ENCODE peak calls at places on chromosomes 12 and 14, in eight cellular contexts. F is mesothelial cell of epicardium; X is heart left ventricle; B is CD4-positive, CD25-positive, alpha-beta regulatory T cell; G is GM04503; Z is T1000; P is heart right ventricle; M is cardiac muscle cell. S is an unnamed sample.

GRCh38 chr12:6538420-6539275 is 4.3 kb downstream of the GAPDH start:
- DNase-seq in X (no peak), G (no peak), B (peak), F (no peak), P (no peak), Z (no peak), M (peak), S (peak)

GRCh38 chr12:69024413-69024812 is 91.4 kb upstream of the CPM start:
- DNase-seq in G (no peak), B (no peak), Z (peak), F (no peak), M (no peak), P (no peak), X (no peak), S (no peak)

GRCh38 chr12:45611061-45611460 is 118.4 kb upstream of the ARID2 start:
- DNase-seq in Z (no peak), P (no peak), F (no peak), B (no peak), X (no peak), M (no peak), G (no peak), S (no peak)

GRCh38 chr12:21713138-21713537 is 55.5 kb upstream of the LDHB start:
- DNase-seq in M (no peak), P (no peak), X (no peak), G (no peak), B (no peak), F (no peak), Z (no peak), S (no peak)

GRCh38 chr12:77845831-77846230 is 15.1 kb downstream of the NAV3 start:
- DNase-seq in X (no peak), B (no peak), G (no peak), F (no peak), Z (no peak), M (peak), P (no peak), S (no peak)

GRCh38 chr12:128572311-128572810 is 251.4 kb downstream of the SLC15A4 start:
- DNase-seq in G (no peak), P (no peak), Z (no peak), M (no peak), X (no peak), B (no peak), F (no peak), S (no peak)

GRCh38 chr14:101235042-101235871 is 326.0 kb upstream of the DIO3 start:
- DNase-seq in B (peak), M (peak), X (peak), G (no peak), F (no peak), Z (no peak), P (peak), S (peak)

GRCh38 chr12:120015313-120015712 is 26.3 kb downstream of the BICDL1 start:
- DNase-seq in X (no peak), M (no peak), P (no peak), B (peak), Z (no peak), G (no peak), F (no peak), S (no peak)

GRCh38 chr12:130110910-130111309 is 51.4 kb upstream of the FZD10 start:
- DNase-seq in M (no peak), Z (no peak), G (no peak), F (no peak), P (no peak), B (no peak), X (no peak), S (no peak)

GRCh38 chr12:52876371-52876770 is 27.6 kb upstream of the KRT78 start:
- DNase-seq in M (no peak), P (no peak), F (no peak), Z (no peak), B (no peak), X (no peak), G (no peak), S (no peak)

GRCh38 chr12:64687816-64688599 is 71.2 kb downstream of the GNS start:
- DNase-seq in P (no peak), X (no peak), G (no peak), B (no peak), M (no peak), Z (no peak), F (no peak), S (no peak)

GRCh38 chr12:31206038-31206670 is 119.8 kb downstream of the SINHCAF start:
- DNase-seq in G (no peak), B (no peak), P (no peak), M (peak), F (no peak), X (no peak), Z (no peak), S (no peak)

GRCh38 chr12:89316705-89317139 is 35.6 kb downstream of the DUSP6 start:
- DNase-seq in Z (no peak), X (no peak), M (no peak), G (no peak), F (no peak), B (no peak), P (no peak), S (no peak)

GRCh38 chr12:19771858-19772257 is 332.6 kb downstream of the AEBP2 start:
- DNase-seq in G (peak), M (peak), B (no peak), Z (no peak), X (no peak), P (no peak), F (no peak), S (no peak)

GRCh38 chr14:64844272-64844671 is 35.4 kb downstream of the SPTB start:
- DNase-seq in Z (no peak), F (no peak), M (no peak), B (no peak), P (no peak), X (no peak), G (no peak), S (no peak)

GRCh38 chr12:71440393-71441349 is 1.1 kb downstream of the LGR5 start:
- DNase-seq in F (no peak), Z (no peak), B (no peak), M (no peak), G (no peak), P (no peak), X (no peak), S (no peak)

GRCh38 chr14:77086951-77087350 is 11.1 kb upstream of the CIPC start:
- DNase-seq in Z (no peak), P (no peak), G (no peak), X (no peak), B (no peak), F (no peak), M (peak), S (no peak)

GRCh38 chr12:78863482-78864427 is 819 bp upstream of the SYT1 start:
- DNase-seq in M (peak), P (no peak), F (peak), B (no peak), Z (peak), X (no peak), G (no peak), S (no peak)

GRCh38 chr12:111154180-111154579 is 214.7 kb downstream of the PHETA1 start:
- DNase-seq in Z (no peak), F (no peak), M (no peak), X (no peak), P (no peak), G (no peak), B (no peak), S (no peak)

GRCh38 chr14:34604990-34605389 is 25.0 kb downstream of the SNX6 start:
- DNase-seq in Z (no peak), X (no peak), P (no peak), F (no peak), G (no peak), B (no peak), M (peak), S (no peak)

GRCh38 chr14:57712101-57712500 is 153.8 kb downstream of the SLC35F4 start:
- DNase-seq in G (no peak), F (no peak), Z (no peak), P (no peak), B (no peak), M (peak), X (no peak), S (no peak)

GRCh38 chr12:15996254-15996653 is 85.1 kb downstream of the DERA start:
- DNase-seq in F (no peak), B (no peak), M (peak), G (no peak), X (peak), Z (no peak), P (peak), S (peak)

GRCh38 chr12:29253916-29254625 is 105.0 kb downstream of the FAR2 start:
- DNase-seq in F (no peak), X (no peak), Z (no peak), M (peak), P (no peak), G (no peak), B (no peak), S (no peak)

GRCh38 chr12:59084758-59085383 is 164.6 kb upstream of the LRIG3 start:
- DNase-seq in F (no peak), M (peak), B (no peak), Z (no peak), P (no peak), X (no peak), G (peak), S (no peak)

GRCh38 chr14:86714575-86714974 is 1184.6 kb downstream of the FLRT2 start:
- DNase-seq in Z (no peak), P (no peak), M (no peak), G (no peak), X (no peak), F (no peak), B (no peak), S (no peak)

GRCh38 chr14:51118993-51119392 is 24.1 kb upstream of the TRIM9 start:
- DNase-seq in B (no peak), F (no peak), G (no peak), P (no peak), Z (no peak), M (no peak), X (no peak), S (no peak)

GRCh38 chr12:79635676-79636075 is 55.1 kb downstream of the PAWR start:
- DNase-seq in Z (no peak), F (no peak), P (no peak), X (no peak), M (peak), G (peak), B (no peak), S (no peak)

GRCh38 chr14:25113394-25113793 is 63.4 kb upstream of the STXBP6 start:
- DNase-seq in Z (no peak), F (no peak), G (no peak), M (no peak), B (no peak), P (no peak), X (no peak), S (no peak)

GRCh38 chr12:91023326-91024004 is 18.7 kb upstream of the EPYC start:
- DNase-seq in F (no peak), Z (no peak), X (no peak), M (peak), G (no peak), P (no peak), B (no peak), S (no peak)

GRCh38 chr12:115004469-115005146 is 320.6 kb upstream of the TBX3 start:
- DNase-seq in G (no peak), F (no peak), Z (no peak), P (no peak), M (no peak), X (no peak), B (no peak), S (no peak)

GRCh38 chr14:45201908-45202307 is 51.1 kb downstream of the MIS18BP1 start:
- DNase-seq in M (peak), B (peak), F (no peak), X (no peak), Z (no peak), P (no peak), G (no peak), S (peak)

GRCh38 chr12:25960176-25960575 is 1.7 kb downstream of the RASSF8 start:
- DNase-seq in Z (peak), B (no peak), M (peak), G (no peak), X (peak), F (no peak), P (peak), S (no peak)

GRCh38 chr12:25236190-25236589 is 14.5 kb downstream of the KRAS start:
- DNase-seq in Z (no peak), P (no peak), X (no peak), F (no peak), G (no peak), B (no peak), M (peak), S (no peak)